ENCODE peak calls at places on chromosome 1, in seven cellular contexts. N, L, X, H, W, K and U are unnamed samples.

GRCh38 chr1:207751790-207752455 is at the start of gene CD46:
- DNase-seq in K (peak; percentile 95), N (peak; percentile 90), L (peak; percentile 97), X (peak; percentile 96), H (peak; percentile 95), W (peak; percentile 98), U (peak; percentile 95)

GRCh38 chr1:119743776-119744597 is 24.7 kb downstream of the HMGCS2 start:
- DNase-seq in K (peak; percentile 70), X (peak; percentile 62), N (peak; percentile 83), L (peak; percentile 57), H (peak; percentile 52), W (peak; percentile 83), U (no peak)

GRCh38 chr1:244414543-244414942 is 37.2 kb downstream of the ADSS2 start:
- DNase-seq in K (no peak), N (peak; percentile 29), L (peak; percentile 45), X (no peak), W (peak; percentile 66), H (no peak), U (no peak)

GRCh38 chr1:110012100-110012499 is 22.3 kb upstream of the STRIP1 start:
- DNase-seq in N (no peak), X (no peak), K (no peak), H (no peak), L (no peak), W (no peak), U (no peak)

GRCh38 chr1:68954841-68955240 is 458.0 kb upstream of the DEPDC1 start:
- DNase-seq in L (no peak), K (no peak), H (no peak), W (no peak), X (no peak), N (no peak), U (no peak)

GRCh38 chr1:160810486-160810885 is 14.5 kb downstream of the LY9 start:
- DNase-seq in K (no peak), L (no peak), H (no peak), W (no peak), N (no peak), X (no peak), U (no peak)

GRCh38 chr1:179550753-179551682 is 24.7 kb downstream of the NPHS2 start:
- DNase-seq in L (no peak), X (no peak), W (no peak), H (no peak), K (no peak), N (no peak), U (no peak)

GRCh38 chr1:117895482-117896114 is 33.8 kb downstream of the GDAP2 start:
- DNase-seq in L (peak; percentile 36), N (peak; percentile 76), K (peak; percentile 56), X (peak; percentile 67), H (peak; percentile 66), W (peak; percentile 78), U (no peak)

GRCh38 chr1:17798799-17799382 is 43.8 kb downstream of the ACTL8 start:
- DNase-seq in X (no peak), W (no peak), H (no peak), N (no peak), K (no peak), L (no peak), U (peak; percentile 53)
- TF ChIP-seq CTCF in X (no peak), W (no peak), H (no peak), N (no peak), K (no peak), L (no peak), U (no peak)

GRCh38 chr1:50873458-50874187 is 86.4 kb downstream of the FAF1 start:
- DNase-seq in W (peak; percentile 92), X (peak; percentile 76), N (peak; percentile 77), H (peak; percentile 63), K (peak; percentile 70), L (peak; percentile 62), U (no peak)
- TF ChIP-seq CTCF in W (peak; percentile 90), X (peak; percentile 79), N (peak; percentile 81), H (peak; percentile 45), K (peak; percentile 68), L (peak; percentile 50), U (peak; percentile 70)

GRCh38 chr1:64861611-64862010 is 104.7 kb downstream of the JAK1 start:
- DNase-seq in W (peak; percentile 89), N (peak; percentile 73), X (no peak), L (peak; percentile 43), K (no peak), H (peak; percentile 48), U (no peak)
- TF ChIP-seq CTCF in W (peak; percentile 84), N (peak; percentile 57), X (peak; percentile 28), L (no peak), K (no peak), H (no peak), U (peak; percentile 40)

GRCh38 chr1:89697397-89697796 is 64.5 kb downstream of the LRRC8C start:
- DNase-seq in N (no peak), W (no peak), L (no peak), K (no peak), H (no peak), X (no peak), U (no peak)
- TF ChIP-seq CTCF in N (no peak), W (no peak), L (no peak), K (no peak), H (no peak), X (no peak), U (no peak)

DNA sequence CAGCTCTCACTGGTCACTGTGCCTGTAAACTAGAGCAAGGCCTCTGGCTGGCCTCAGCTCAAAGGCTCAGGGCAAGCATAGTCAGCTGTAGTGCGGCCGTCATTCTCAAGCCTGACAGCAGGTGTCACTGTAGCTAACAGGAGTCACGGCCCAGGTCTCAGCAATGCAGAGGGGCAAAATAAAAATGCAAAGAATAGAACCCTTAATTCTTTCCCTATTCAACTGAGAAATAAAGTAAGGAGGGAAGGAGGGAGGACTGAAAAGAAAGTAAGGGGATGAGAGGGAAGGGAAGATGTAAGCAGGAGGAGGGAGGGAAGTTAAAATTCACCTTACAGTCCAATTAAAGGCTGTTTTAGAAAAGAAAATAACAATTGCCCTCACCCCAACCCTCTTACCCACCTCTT is 106.1 kb downstream of the KIAA0319L start:
- DNase-seq in W (peak; percentile 93), N (peak; percentile 83), K (peak; percentile 85), X (peak; percentile 78), L (peak; percentile 79), H (peak; percentile 87), U (peak; percentile 89)
- TF ChIP-seq CTCF in W (peak; percentile 93), N (peak; percentile 91), K (peak; percentile 82), X (peak; percentile 96), L (peak; percentile 76), H (peak; percentile 74), U (peak; percentile 90)